ENCODE peak calls at places on chromosome 10, in four cellular contexts. E, N, D and I are unnamed samples.

GRCh38 chr10:130201043-130201380 is 64.8 kb downstream of the GLRX3 start:
- DNase-seq in D (no peak), E (no peak), N (no peak), I (no peak)

GRCh38 chr10:132186488-132187413 is at the start of gene DPYSL4:
- DNase-seq in N (no peak), E (no peak), D (no peak), I (no peak)

GRCh38 chr10:68628576-68629127 is 68.5 kb downstream of the TET1 start:
- DNase-seq in E (no peak), D (no peak), N (no peak), I (no peak)

GRCh38 chr10:72764151-72764550 is 72.2 kb downstream of the MCU start:
- DNase-seq in E (peak), N (no peak), D (no peak), I (no peak)

GRCh38 chr10:62454696-62455451 is 80.7 kb downstream of the ZNF365 start:
- DNase-seq in E (peak), N (no peak), D (no peak), I (no peak)

GRCh38 chr10:7475954-7476353 is 65.1 kb upstream of the SFMBT2 start:
- DNase-seq in E (no peak), N (no peak), D (no peak), I (peak)

GRCh38 chr10:80664071-80664680 is 126.5 kb downstream of the SH2D4B start:
- DNase-seq in E (peak), N (peak), D (peak), I (peak)

GRCh38 chr10:130727766-130728490 is 583.6 kb downstream of the TCERG1L start:
- DNase-seq in N (no peak), D (no peak), E (no peak), I (no peak)

GRCh38 chr10:102773986-102774385 is 30.2 kb downstream of the WBP1L start:
- DNase-seq in N (no peak), D (no peak), E (no peak), I (no peak)